ENCODE peak calls at places on chromosomes 3 and 15, in eight cellular contexts. S, V, T, Y, I, E, F and U are unnamed samples.

GRCh38 chr3:7484636-7485035 is 623.7 kb downstream of the GRM7 start:
- DNase-seq in Y (no peak), T (no peak), F (peak; percentile 5), I (no peak), E (no peak), S (no peak), V (no peak), U (no peak)

GRCh38 chr3:159898147-159898546 is 90.5 kb upstream of the IL12A start:
- DNase-seq in S (no peak), F (no peak), I (no peak), V (no peak), Y (no peak), E (no peak), T (no peak), U (no peak)

GRCh38 chr15:98567951-98568350 is 80.4 kb upstream of the IGF1R start:
- DNase-seq in T (no peak), Y (no peak), V (no peak), F (no peak), I (no peak), E (no peak), S (no peak), U (no peak)

GRCh38 chr15:85963262-85963760 is 116.4 kb upstream of the AGBL1 start:
- DNase-seq in V (no peak), Y (no peak), E (no peak), S (no peak), I (no peak), F (no peak), T (no peak), U (no peak)

GRCh38 chr3:10370429-10370828 is 49.5 kb upstream of the SEC13 start:
- DNase-seq in E (no peak), F (peak; percentile 62), V (no peak), S (no peak), I (no peak), T (no peak), Y (no peak), U (peak; percentile 79)

GRCh38 chr15:96818861-96819260 is 488.4 kb downstream of the NR2F2 start:
- DNase-seq in Y (no peak), S (no peak), I (no peak), E (no peak), V (no peak), T (no peak), F (no peak), U (no peak)

GRCh38 chr3:127722928-127723603 is 50.3 kb downstream of the ABTB1 start:
- DNase-seq in I (no peak), Y (no peak), E (no peak), T (no peak), S (no peak), F (no peak), V (no peak), U (no peak)

GRCh38 chr15:22978691-22979068 is 1.5 kb downstream of the CYFIP1 start:
- DNase-seq in S (no peak), Y (no peak), E (no peak), F (no peak), V (no peak), T (no peak), I (no peak), U (no peak)

GRCh38 chr3:193114431-193115340 is 126.3 kb upstream of the PLAAT1 start:
- DNase-seq in T (no peak), Y (no peak), V (no peak), S (no peak), E (no peak), F (no peak), I (no peak), U (no peak)

GRCh38 chr3:114121996-114122709 is 56.7 kb downstream of the DRD3 start:
- DNase-seq in F (no peak), I (no peak), E (no peak), T (no peak), V (no peak), S (peak; percentile 34), Y (no peak), U (peak; percentile 15)

GRCh38 chr3:99678023-99678422 is 39.6 kb downstream of the COL8A1 start:
- DNase-seq in Y (peak; percentile 86), T (no peak), E (no peak), I (no peak), S (peak; percentile 73), V (no peak), F (no peak), U (peak; percentile 84)

GRCh38 chr15:60626051-60626450 is 147.1 kb upstream of the ICE2 start:
- DNase-seq in Y (no peak), V (no peak), E (no peak), F (no peak), T (no peak), I (no peak), S (no peak), U (no peak)

GRCh38 chr15:96414875-96415274 is 84.4 kb downstream of the NR2F2 start:
- DNase-seq in F (no peak), S (no peak), E (no peak), T (no peak), Y (no peak), V (no peak), I (no peak), U (no peak)

GRCh38 chr3:71285086-71285485 is 298.4 kb downstream of the FOXP1 start:
- DNase-seq in E (no peak), S (no peak), I (no peak), Y (no peak), T (no peak), F (no peak), V (no peak), U (no peak)

GRCh38 chr3:182729903-182730674 is 63.2 kb upstream of the ATP11B start:
- DNase-seq in E (no peak), V (no peak), I (no peak), F (no peak), Y (no peak), S (no peak), T (no peak), U (no peak)

GRCh38 chr3:159733194-159733860 is 255.3 kb upstream of the IL12A start:
- DNase-seq in F (no peak), Y (peak; percentile 74), I (no peak), S (no peak), E (no peak), T (no peak), V (peak; percentile 77), U (peak; percentile 59)

GRCh38 chr3:169104972-169105371 is 558.5 kb downstream of the MECOM start:
- DNase-seq in I (no peak), S (no peak), T (no peak), Y (no peak), F (no peak), E (no peak), V (no peak), U (no peak)

GRCh38 chr15:22878103-22878502 is 39.6 kb downstream of the NIPA2 start:
- DNase-seq in T (no peak), Y (no peak), S (no peak), I (no peak), E (no peak), V (no peak), F (no peak), U (no peak)

GRCh38 chr15:89654847-89655805 is at the start of gene KIF7:
- DNase-seq in V (peak; percentile 83), Y (no peak), F (no peak), S (no peak), T (peak; percentile 82), E (no peak), I (peak; percentile 31), U (no peak)

GRCh38 chr15:46441294-46442062 is 806.6 kb downstream of the SQOR start:
- DNase-seq in I (no peak), V (peak; percentile 29), S (no peak), F (no peak), Y (no peak), T (no peak), E (no peak), U (no peak)

GRCh38 chr3:189941679-189942078 is 179.0 kb downstream of the P3H2 start:
- DNase-seq in I (peak; percentile 37), F (no peak), V (no peak), Y (peak; percentile 32), T (no peak), S (no peak), E (no peak), U (no peak)

GRCh38 chr3:188421836-188422540 is 268.0 kb downstream of the LPP start:
- DNase-seq in I (no peak), V (no peak), S (no peak), Y (no peak), F (no peak), T (no peak), E (no peak), U (no peak)

GRCh38 chr3:149701206-149701976 is 43.6 kb upstream of the WWTR1 start:
- DNase-seq in V (no peak), T (no peak), F (no peak), S (no peak), Y (no peak), I (no peak), E (no peak), U (no peak)

GRCh38 chr3:108091498-108092259 is 848 bp upstream of the CD47 start:
- DNase-seq in S (no peak), T (no peak), V (no peak), I (peak; percentile 43), Y (no peak), E (no peak), F (no peak), U (no peak)

GRCh38 chr3:50616770-50617095 is 218 bp upstream of the MAPKAPK3 start:
- DNase-seq in S (peak; percentile 93), I (peak; percentile 95), E (peak; percentile 70), V (peak; percentile 92), T (peak; percentile 91), Y (no peak), F (peak; percentile 79), U (peak; percentile 60)